ENCODE peak calls at places on chromosomes 4 and X, in nine cellular contexts. H, F, U, K, W, M, O, V and J are unnamed samples. For H3K4me1 and H3K36me3, the result is how much of the 10 kb centered on the place peaks cover.

GRCh38 chr4:1318488-1319213 is 28.4 kb upstream of the UVSSA start:
- DNase-seq in H (no peak), F (peak), U (no peak), K (no peak), W (no peak), M (peak), O (peak), V (peak), J (no peak)

GRCh38 chr4:143768007-143768591 is 67.6 kb upstream of the FREM3 start:
- DNase-seq in H (no peak), F (no peak), U (peak), K (no peak), W (no peak), M (peak), O (no peak), V (no peak), J (no peak)

GRCh38 chr4:110609044-110609750 is 13.7 kb downstream of the PITX2 start:
- DNase-seq in H (no peak), F (no peak), U (no peak), K (no peak), W (no peak), M (no peak), O (no peak), V (no peak), J (no peak)

GRCh38 chr4:153545822-153546221 is 79.7 kb downstream of the TMEM131L start:
- DNase-seq in H (no peak), F (no peak), U (no peak), K (no peak), W (no peak), M (no peak), O (no peak), V (no peak), J (no peak)

GRCh38 chrX:115330498-115331138 is 41.1 kb downstream of the LUZP4 start:
- DNase-seq in H (no peak), F (peak), U (peak), K (peak), W (peak), M (peak), O (no peak), V (no peak), J (peak)

GRCh38 chr4:53781614-53782467 is 190.6 kb upstream of the LNX1 start:
- DNase-seq in H (no peak), F (no peak), U (no peak), K (no peak), W (peak), M (no peak), O (no peak), V (no peak), J (no peak)

GRCh38 chr4:102319594-102319993 is 25.7 kb downstream of the SLC39A8 start:
- DNase-seq in H (no peak), F (no peak), U (no peak), K (no peak), W (no peak), M (no peak), O (no peak), V (no peak), J (no peak)

GRCh38 chr4:7256989-7257810 is 64.9 kb downstream of the SORCS2 start:
- DNase-seq in H (no peak), F (peak), U (peak), K (peak), W (no peak), M (no peak), O (peak), V (no peak), J (peak)

GRCh38 chr4:66052426-66052825 is 382.1 kb upstream of the EPHA5 start:
- DNase-seq in H (no peak), F (no peak), U (no peak), K (no peak), W (no peak), M (no peak), O (no peak), V (no peak), J (no peak)

GRCh38 chrX:47570794-47571193 is 9.8 kb downstream of the ARAF start:
- DNase-seq in H (no peak), F (no peak), U (no peak), K (no peak), W (no peak), M (no peak), O (no peak), V (no peak), J (no peak)

GRCh38 chrX:23773601-23774175 is 9.3 kb upstream of the SAT1 start:
- DNase-seq in H (no peak), F (no peak), U (no peak), K (no peak), W (no peak), M (no peak), O (no peak), V (peak), J (peak)

GRCh38 chrX:123835661-123836371 is 24.0 kb upstream of the XIAP start:
- DNase-seq in H (no peak), F (no peak), U (no peak), K (no peak), W (peak), M (peak), O (no peak), V (no peak), J (peak)

GRCh38 chr4:55458611-55459010 is 62.9 kb downstream of the TMEM165 start:
- DNase-seq in H (no peak), F (no peak), U (no peak), K (no peak), W (peak), M (no peak), O (no peak), V (no peak), J (no peak)

GRCh38 chrX:151825927-151826471 is 86.7 kb upstream of the MAGEA4 start:
- DNase-seq in H (no peak), F (no peak), U (no peak), K (no peak), W (peak), M (no peak), O (no peak), V (no peak), J (no peak)

GRCh38 chr4:140152015-140152703 is 1.8 kb downstream of the MAML3 start:
- DNase-seq in H (peak), F (peak), U (peak), K (peak), W (no peak), M (peak), O (peak), V (peak), J (peak)

GRCh38 chrX:9871871-9872270 is 85.6 kb downstream of the SHROOM2 start:
- DNase-seq in H (no peak), F (no peak), U (no peak), K (no peak), W (peak), M (no peak), O (no peak), V (no peak), J (no peak)

GRCh38 chrX:21656587-21657317 is 1.4 kb downstream of the KLHL34 start:
- DNase-seq in H (no peak), F (peak), U (no peak), K (no peak), W (no peak), M (no peak), O (no peak), V (no peak), J (no peak)

GRCh38 chrX:155179343-155179997 is 36.8 kb upstream of the VBP1 start:
- DNase-seq in H (no peak), F (no peak), U (no peak), K (no peak), W (no peak), M (no peak), O (no peak), V (no peak), J (no peak)

GRCh38 chr4:107900067-107900466 is 31.3 kb upstream of the CYP2U1 start:
- DNase-seq in H (no peak), F (no peak), U (no peak), K (no peak), W (no peak), M (no peak), O (no peak), V (no peak), J (no peak)

GRCh38 chr4:95548738-95549245 is at the start of gene UNC5C:
- DNase-seq in H (peak), F (peak), U (peak), K (peak), W (no peak), M (no peak), O (peak), V (no peak), J (peak)

GRCh38 chrX:35380808-35381700 is 417.1 kb upstream of the MAGEB16 start:
- DNase-seq in H (no peak), F (no peak), U (no peak), K (peak), W (peak), M (no peak), O (no peak), V (no peak), J (no peak)

GRCh38 chr4:60432911-60433310 is 767.2 kb upstream of the ADGRL3 start:
- DNase-seq in H (no peak), F (no peak), U (no peak), K (no peak), W (no peak), M (no peak), O (no peak), V (no peak), J (no peak)
- TF ChIP-seq CTCF in H (no peak), F (no peak), U (no peak), K (no peak), W (no peak), M (no peak), O (no peak), V (no peak), J (no peak)

GRCh38 chr4:112210777-112211176 is 20.8 kb upstream of the AP1AR start:
- DNase-seq in H (no peak), F (no peak), U (no peak), K (no peak), W (no peak), M (no peak), O (no peak), V (no peak), J (no peak)
- H3K4me1 ChIP-seq in H (under half), F (under half), U (under half), K (under half), W (under half), M (under half), O (under half), V (under half), J (under half)

GRCh38 chr4:105434940-105435339 is 38.9 kb downstream of the PPA2 start:
- DNase-seq in H (no peak), F (no peak), U (no peak), K (no peak), W (no peak), M (no peak), O (no peak), V (no peak), J (no peak)

GRCh38 chr4:105436414-105436813 is 37.4 kb downstream of the PPA2 start:
- DNase-seq in H (no peak), F (no peak), U (no peak), K (no peak), W (no peak), M (no peak), O (no peak), V (no peak), J (no peak)

GRCh38 chr4:105440890-105441289 is 33.0 kb downstream of the PPA2 start:
- DNase-seq in H (no peak), F (no peak), U (no peak), K (no peak), W (no peak), M (no peak), O (no peak), V (no peak), J (no peak)
- H3K36me3 ChIP-seq in H (half or more), F (under half), U (half or more), K (under half), W (under half), M (under half), O (half or more), V (under half), J (under half)

DNA sequence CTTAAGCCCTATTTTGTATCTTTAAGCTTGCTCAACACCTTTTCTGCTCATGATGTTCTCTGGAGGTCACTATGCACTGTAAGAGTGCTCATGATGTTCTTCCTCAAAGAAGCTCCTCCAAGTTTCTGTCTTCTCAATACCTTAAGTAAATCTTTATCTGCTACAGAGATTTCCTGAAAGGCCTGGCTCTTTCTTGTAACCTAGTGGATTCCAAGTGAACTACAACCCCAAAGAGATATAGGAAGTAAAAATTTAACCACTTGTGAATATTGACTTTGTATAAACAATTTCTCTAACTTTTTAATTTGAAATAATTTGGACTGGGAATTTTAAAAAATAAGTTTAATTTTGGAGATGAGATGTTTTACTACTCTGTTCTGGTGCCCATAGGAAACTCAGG is 39.3 kb upstream of the XK start:
- DNase-seq in H (no peak), F (no peak), U (no peak), K (no peak), W (no peak), M (no peak), O (no peak), V (no peak), J (no peak)
- TF ChIP-seq CTCF in H (no peak), F (no peak), U (no peak), K (peak), W (no peak), M (no peak), O (peak), V (no peak), J (no peak)

GRCh38 chrX:65685112-65685511 is 17.7 kb downstream of the MSN start:
- DNase-seq in H (no peak), F (no peak), U (no peak), K (no peak), W (no peak), M (no peak), O (no peak), V (no peak), J (no peak)
- H3K4me1 ChIP-seq in H (under half), F (under half), U (half or more), K (under half), W (under half), M (under half), O (half or more), V (half or more), J (under half)

DNA sequence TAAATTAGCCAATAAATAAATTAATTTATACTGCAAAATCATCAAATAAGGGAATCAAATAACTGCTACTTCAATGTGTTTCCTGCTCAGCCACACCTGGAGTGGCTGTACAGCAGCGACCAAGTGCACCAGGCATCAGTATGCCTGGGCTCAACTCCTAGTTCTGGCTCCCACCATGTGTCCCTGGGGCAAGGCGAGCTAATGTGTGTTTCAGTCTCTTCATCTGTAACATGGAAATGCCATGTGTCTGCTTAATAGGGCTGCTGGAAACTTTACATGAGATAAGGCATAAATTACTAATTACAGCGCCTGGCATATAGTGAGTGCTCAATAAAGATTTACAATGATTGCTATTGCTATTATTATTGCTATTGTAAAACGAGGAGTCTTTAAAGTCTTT is 109.1 kb upstream of the PDLIM3 start:
- DNase-seq in H (no peak), F (no peak), U (no peak), K (no peak), W (no peak), M (no peak), O (no peak), V (no peak), J (no peak)
- H3K36me3 ChIP-seq in H (under half), F (under half), U (half or more), K (under half), W (under half), M (under half), O (half or more), V (under half), J (under half)